ENCODE peak calls at places on chromosomes 6 and 20, in five cellular contexts. P is right lobe of liver; L is activated CD4-positive, alpha-beta memory T cell treated with anti-CD3 and anti-CD28 coated beads for 36 hours; X is non-pigmented ciliary epithelial cell; K is left lung. N is an unnamed sample.
A peak's percentile ranks its signal among the peaks of the same experiment; 100 is the strongest.

GRCh38 chr20:6629564-6629963 is 137.9 kb upstream of the BMP2 start:
- DNase-seq in L (no peak), K (no peak), P (no peak), X (no peak), N (no peak)

GRCh38 chr20:20491784-20492145 is 123.9 kb downstream of the INSM1 start:
- DNase-seq in K (no peak), X (no peak), L (no peak), P (no peak), N (no peak)

GRCh38 chr6:145530454-145530853 is 204.9 kb downstream of the EPM2A start:
- DNase-seq in K (no peak), X (no peak), L (no peak), P (no peak), N (no peak)

GRCh38 chr6:132974122-132974521 is 159.8 kb downstream of the RPS12 start:
- DNase-seq in K (no peak), X (no peak), L (no peak), P (no peak), N (no peak)

GRCh38 chr6:163346529-163346961 is 68.0 kb upstream of the QKI start:
- DNase-seq in K (no peak), P (no peak), X (no peak), L (no peak), N (no peak)

GRCh38 chr6:161446296-161446925 is 172.6 kb upstream of the AGPAT4 start:
- DNase-seq in P (no peak), L (no peak), K (no peak), X (no peak), N (no peak)

GRCh38 chr20:17654649-17655285 is 27.3 kb downstream of the RRBP1 start:
- DNase-seq in P (no peak), L (no peak), K (peak; percentile 29), X (no peak), N (peak; percentile 22)

GRCh38 chr6:41577865-41578713 is 31.9 kb downstream of the FOXP4 start:
- DNase-seq in P (no peak), X (no peak), L (no peak), K (peak; percentile 76), N (no peak)

GRCh38 chr6:39307462-39307861 is 6.8 kb downstream of the KCNK17 start:
- DNase-seq in L (no peak), P (no peak), K (no peak), X (no peak), N (no peak)

GRCh38 chr20:49384437-49385434 is 97.7 kb downstream of the KCNB1 start:
- DNase-seq in P (peak; percentile 69), K (peak; percentile 46), L (peak; percentile 81), X (no peak), N (peak; percentile 68)

GRCh38 chr6:111709615-111710398 is 104.1 kb upstream of the TRAF3IP2 start:
- DNase-seq in K (no peak), L (peak; percentile 68), X (no peak), P (peak; percentile 47), N (peak; percentile 69)

GRCh38 chr6:3504938-3505735 is 48.3 kb upstream of the SLC22A23 start:
- DNase-seq in X (no peak), K (no peak), P (no peak), L (no peak), N (no peak)

GRCh38 chr6:62999796-63000195 is 211.5 kb upstream of the FKBP1C start:
- DNase-seq in X (no peak), P (no peak), K (no peak), L (no peak), N (peak; percentile 62)

GRCh38 chr20:47775039-47775438 is 10.2 kb downstream of the SULF2 start:
- DNase-seq in P (no peak), K (no peak), X (no peak), L (no peak), N (no peak)

GRCh38 chr6:126628125-126628524 is 288.2 kb downstream of the CENPW start:
- DNase-seq in K (no peak), X (no peak), L (no peak), P (no peak), N (no peak)

GRCh38 chr20:54194724-54195438 is 13.0 kb upstream of the PFDN4 start:
- DNase-seq in X (no peak), L (no peak), P (no peak), K (no peak), N (no peak)

GRCh38 chr6:139369568-139370046 is 4.8 kb downstream of the CITED2 start:
- DNase-seq in P (no peak), L (peak; percentile 14), K (no peak), X (no peak), N (peak; percentile 69)

GRCh38 chr6:42352856-42353564 is 98.7 kb downstream of the TRERF1 start:
- DNase-seq in K (no peak), P (no peak), X (peak; percentile 37), L (no peak), N (peak; percentile 11)

GRCh38 chr6:112282217-112282616 is 27.9 kb upstream of the LAMA4 start:
- DNase-seq in X (peak; percentile 63), L (no peak), K (peak; percentile 68), P (peak; percentile 21), N (peak; percentile 31)

GRCh38 chr20:50120935-50121693 is 8.2 kb upstream of the UBE2V1 start:
- DNase-seq in X (no peak), L (peak; percentile 76), K (peak; percentile 56), P (peak; percentile 71), N (peak; percentile 67)

GRCh38 chr6:160102956-160103824 is 18.4 kb upstream of the SLC22A1 start:
- DNase-seq in X (no peak), P (no peak), K (no peak), L (peak; percentile 25), N (peak; percentile 18)

GRCh38 chr6:141618180-141618581 is 514.5 kb upstream of the GJE1 start:
- DNase-seq in K (no peak), P (no peak), L (no peak), X (no peak), N (no peak)

N was measured in ACHN.